ENCODE peak calls at places on chromosome 16, in four cellular contexts. D, L, H and O are unnamed samples.

GRCh38 chr16:4381072-4381934 is 9.7 kb downstream of the VASN start:
- DNase-seq in D (no peak), L (no peak), H (no peak), O (no peak)

GRCh38 chr16:8720080-8720966 is 45.9 kb downstream of the ABAT start:
- DNase-seq in D (no peak), L (no peak), H (no peak), O (no peak)

GRCh38 chr16:84718-85452 is 6.9 kb downstream of the MPG start:
- DNase-seq in D (peak), L (peak), H (peak), O (peak)

GRCh38 chr16:1691956-1692355 is 13.9 kb downstream of the JPT2 start:
- DNase-seq in D (no peak), L (no peak), H (no peak), O (no peak)

GRCh38 chr16:592518-593306 is 2.8 kb downstream of the RAB40C start:
- DNase-seq in D (peak), L (no peak), H (no peak), O (peak)

GRCh38 chr16:74216319-74216718 is 80.3 kb upstream of the PSMD7 start:
- DNase-seq in D (no peak), L (no peak), H (no peak), O (no peak)

GRCh38 chr16:85460252-85460982 is 152.7 kb upstream of the GSE1 start:
- DNase-seq in D (peak), L (no peak), H (no peak), O (no peak)

GRCh38 chr16:11285842-11286241 is 4.7 kb upstream of the PRM1 start:
- DNase-seq in D (no peak), L (no peak), H (no peak), O (no peak)

GRCh38 chr16:65769776-65770438 is 596.6 kb upstream of the CDH5 start:
- DNase-seq in D (no peak), L (no peak), H (peak), O (no peak)

GRCh38 chr16:20884240-20884556 is 16.0 kb downstream of the DCUN1D3 start:
- DNase-seq in D (no peak), L (no peak), H (no peak), O (no peak)

GRCh38 chr16:75443301-75443700 is 10.0 kb upstream of the CFDP1 start:
- DNase-seq in D (no peak), L (no peak), H (no peak), O (no peak)

GRCh38 chr16:82280867-82281266 is 110.8 kb upstream of the MPHOSPH6 start:
- DNase-seq in D (no peak), L (no peak), H (no peak), O (no peak)

GRCh38 chr16:24062270-24062817 is 193.8 kb upstream of the CACNG3 start:
- DNase-seq in D (no peak), L (no peak), H (no peak), O (no peak)

GRCh38 chr16:10232757-10233156 is 50.5 kb upstream of the GRIN2A start:
- DNase-seq in D (no peak), L (no peak), H (no peak), O (no peak)

GRCh38 chr16:85321856-85322271 is 209.6 kb upstream of the CIBAR2 start:
- DNase-seq in D (peak), L (peak), H (no peak), O (peak)

GRCh38 chr16:3012246-3012645 is 477 bp upstream of the CLDN9 start:
- DNase-seq in D (no peak), L (no peak), H (no peak), O (no peak)